ENCODE peak calls at places on chromosomes 2 and 18, in ten cellular contexts. O, F, V, M, I, Q, Z, S, A and B are unnamed samples.

GRCh38 chr18:54622084-54622483 is 31.0 kb downstream of the DYNAP start:
- DNase-seq in Q (no peak), F (no peak), A (no peak), S (no peak), Z (no peak), M (peak), V (no peak), O (no peak), I (no peak), B (no peak)

GRCh38 chr2:80489718-80490117 is 185.2 kb upstream of the LRRTM1 start:
- DNase-seq in Q (no peak), V (no peak), O (no peak), I (peak), M (peak), Z (no peak), S (peak), F (no peak), A (no peak), B (no peak)

GRCh38 chr2:166148811-166149400 is 21.1 kb upstream of the SCN1A start:
- DNase-seq in V (no peak), M (no peak), F (no peak), S (no peak), Q (no peak), I (no peak), Z (no peak), O (no peak), A (no peak), B (no peak)

GRCh38 chr2:162126145-162126926 is 25.7 kb downstream of the GCG start:
- DNase-seq in M (no peak), I (no peak), S (no peak), O (no peak), Z (no peak), V (no peak), Q (no peak), A (no peak), F (no peak), B (no peak)

GRCh38 chr18:35856178-35856577 is 116.3 kb upstream of the RMP24 start:
- DNase-seq in F (no peak), A (no peak), Z (no peak), O (no peak), V (no peak), Q (no peak), M (no peak), S (no peak), I (no peak), B (no peak)

GRCh38 chr18:32891797-32892196 is 119.0 kb upstream of the KLHL14 start:
- DNase-seq in S (no peak), V (no peak), O (peak), F (no peak), M (peak), A (no peak), Z (peak), I (no peak), Q (no peak), B (no peak)

GRCh38 chr2:624551-625347 is 52.5 kb downstream of the TMEM18 start:
- DNase-seq in A (no peak), M (no peak), O (no peak), F (peak), Q (no peak), V (no peak), S (no peak), I (no peak), Z (no peak), B (no peak)

GRCh38 chr2:241069821-241070281 is 32.2 kb downstream of the MTERF4 start:
- DNase-seq in O (no peak), M (no peak), Z (no peak), A (no peak), F (no peak), I (no peak), S (no peak), Q (no peak), V (no peak), B (no peak)

GRCh38 chr18:62164855-62165487 is 21.9 kb downstream of the PIGN start:
- DNase-seq in S (no peak), I (no peak), Q (no peak), O (no peak), F (no peak), A (no peak), V (no peak), Z (no peak), M (no peak), B (no peak)

GRCh38 chr2:213021971-213022899 is 129.2 kb downstream of the IKZF2 start:
- DNase-seq in S (peak), Z (no peak), M (peak), I (peak), Q (no peak), A (no peak), F (no peak), V (peak), O (no peak), B (no peak)

GRCh38 chr18:30245756-30246515 is 796.6 kb downstream of the DSC3 start:
- DNase-seq in O (no peak), I (no peak), S (no peak), A (no peak), M (peak), Q (no peak), V (no peak), Z (no peak), F (no peak), B (no peak)

GRCh38 chr18:45626330-45627203 is 11.3 kb downstream of the SLC14A2 start:
- DNase-seq in I (peak), O (no peak), Z (no peak), Q (no peak), M (peak), A (no peak), V (no peak), F (peak), S (no peak), B (no peak)

GRCh38 chr2:157488877-157489276 is 45.0 kb upstream of the CYTIP start:
- DNase-seq in S (no peak), O (no peak), V (no peak), A (no peak), I (peak), Z (no peak), F (no peak), Q (no peak), M (no peak), B (no peak)

GRCh38 chr2:72263043-72263780 is 115.5 kb upstream of the CYP26B1 start:
- DNase-seq in V (no peak), Z (no peak), M (no peak), S (no peak), F (no peak), O (peak), Q (no peak), A (no peak), I (no peak), B (no peak)

GRCh38 chr2:157866202-157866601 is 9.9 kb downstream of the ACVR1 start:
- DNase-seq in Q (no peak), Z (no peak), S (no peak), I (no peak), A (no peak), V (no peak), F (no peak), M (peak), O (no peak), B (no peak)

GRCh38 chr2:54402350-54402749 is 53.8 kb upstream of the SPTBN1 start:
- DNase-seq in Z (no peak), A (no peak), M (peak), I (peak), Q (no peak), V (no peak), S (no peak), F (peak), O (no peak), B (no peak)